ENCODE peak calls at places on chromosomes 11 and 22, in eight cellular contexts. J, R, U, K, T, H, G and F are unnamed samples.

GRCh38 chr11:121300313-121300971 is 7.9 kb downstream of the SC5D start:
- DNase-seq in H (no peak), T (no peak), J (no peak), R (no peak), G (no peak), U (no peak), K (no peak), F (no peak)

GRCh38 chr11:75673977-75674582 is 5.2 kb upstream of the MAP6 start:
- DNase-seq in J (no peak), T (no peak), U (no peak), H (no peak), K (peak; percentile 53), G (no peak), R (peak; percentile 40), F (no peak)

GRCh38 chr11:64969209-64969608 is 2.7 kb downstream of the MAJIN start:
- DNase-seq in G (no peak), K (peak; percentile 9), T (no peak), J (no peak), R (no peak), U (no peak), H (no peak), F (no peak)

GRCh38 chr22:30036656-30037055 is 43.6 kb upstream of the HORMAD2 start:
- DNase-seq in U (no peak), T (no peak), R (no peak), J (no peak), G (no peak), H (no peak), K (peak; percentile 18), F (no peak)

GRCh38 chr11:30254307-30255298 is 23.8 kb downstream of the FSHB start:
- DNase-seq in U (no peak), G (no peak), T (no peak), R (no peak), H (no peak), K (no peak), J (no peak), F (no peak)

GRCh38 chr22:24494535-24495364 is at the start of gene UPB1:
- DNase-seq in U (no peak), R (no peak), K (no peak), G (no peak), T (no peak), J (peak; percentile 99), H (no peak), F (no peak)

GRCh38 chr11:72652871-72653615 is 21.2 kb downstream of the PDE2A start:
- DNase-seq in K (no peak), G (no peak), R (no peak), T (no peak), U (no peak), J (no peak), H (no peak), F (no peak)

GRCh38 chr22:25406510-25407210 is 157.8 kb upstream of the GRK3 start:
- DNase-seq in H (no peak), U (no peak), J (no peak), R (no peak), T (no peak), G (no peak), K (no peak), F (no peak)

GRCh38 chr11:70544774-70545625 is 146.7 kb downstream of the CTTN start:
- DNase-seq in T (no peak), R (no peak), H (no peak), G (no peak), K (peak; percentile 20), J (peak; percentile 17), U (no peak), F (no peak)

GRCh38 chr11:44290206-44290605 is 19.7 kb downstream of the ALX4 start:
- DNase-seq in R (no peak), J (no peak), U (no peak), G (no peak), H (no peak), K (peak; percentile 54), T (no peak), F (no peak)

GRCh38 chr11:121741954-121742361 is 289.2 kb upstream of the SORL1-AS1 start:
- DNase-seq in H (no peak), J (no peak), K (peak; percentile 51), T (peak; percentile 94), U (peak; percentile 86), R (no peak), G (no peak), F (no peak)

GRCh38 chr11:61499816-61500491 is 8.6 kb upstream of the LRRC10B start:
- DNase-seq in T (no peak), R (no peak), G (no peak), H (no peak), J (no peak), K (no peak), U (no peak), F (no peak)
- TF ChIP-seq CTCF in T (no peak), R (no peak), G (no peak), H (no peak), J (no peak), K (no peak), U (no peak), F (no peak)

GRCh38 chr22:36916034-36916433 is 2.6 kb downstream of the CSF2RB start:
- DNase-seq in R (no peak), U (no peak), H (no peak), T (no peak), G (no peak), J (no peak), K (no peak), F (no peak)

GRCh38 chr22:36922752-36923457 is 9.5 kb downstream of the CSF2RB start:
- DNase-seq in G (no peak), U (no peak), K (no peak), H (no peak), R (no peak), J (no peak), T (no peak), F (no peak)

GRCh38 chr22:36922097-36922608 is 8.7 kb downstream of the CSF2RB start:
- DNase-seq in G (no peak), U (no peak), J (no peak), T (no peak), R (no peak), K (no peak), H (no peak), F (no peak)

GRCh38 chr22:36921309-36922096 is 8.1 kb downstream of the CSF2RB start:
- DNase-seq in R (no peak), K (no peak), U (no peak), H (no peak), G (no peak), J (no peak), T (no peak), F (no peak)

GRCh38 chr22:36918730-36919129 is 5.3 kb downstream of the CSF2RB start:
- DNase-seq in U (no peak), G (no peak), R (no peak), T (no peak), J (no peak), K (no peak), H (no peak), F (no peak)
- TF ChIP-seq CTCF in U (no peak), G (no peak), R (no peak), T (no peak), J (no peak), K (no peak), H (no peak), F (no peak)

GRCh38 chr22:50267591-50268390 is 2.4 kb downstream of the MAPK11 start:
- DNase-seq in H (no peak), T (no peak), R (no peak), K (peak; percentile 47), G (peak; percentile 52), U (peak; percentile 70), J (no peak), F (no peak)
- TF ChIP-seq CTCF in H (no peak), T (no peak), R (peak; percentile 33), K (peak; percentile 14), G (no peak), U (peak; percentile 17), J (peak; percentile 8), F (no peak)

DNA sequence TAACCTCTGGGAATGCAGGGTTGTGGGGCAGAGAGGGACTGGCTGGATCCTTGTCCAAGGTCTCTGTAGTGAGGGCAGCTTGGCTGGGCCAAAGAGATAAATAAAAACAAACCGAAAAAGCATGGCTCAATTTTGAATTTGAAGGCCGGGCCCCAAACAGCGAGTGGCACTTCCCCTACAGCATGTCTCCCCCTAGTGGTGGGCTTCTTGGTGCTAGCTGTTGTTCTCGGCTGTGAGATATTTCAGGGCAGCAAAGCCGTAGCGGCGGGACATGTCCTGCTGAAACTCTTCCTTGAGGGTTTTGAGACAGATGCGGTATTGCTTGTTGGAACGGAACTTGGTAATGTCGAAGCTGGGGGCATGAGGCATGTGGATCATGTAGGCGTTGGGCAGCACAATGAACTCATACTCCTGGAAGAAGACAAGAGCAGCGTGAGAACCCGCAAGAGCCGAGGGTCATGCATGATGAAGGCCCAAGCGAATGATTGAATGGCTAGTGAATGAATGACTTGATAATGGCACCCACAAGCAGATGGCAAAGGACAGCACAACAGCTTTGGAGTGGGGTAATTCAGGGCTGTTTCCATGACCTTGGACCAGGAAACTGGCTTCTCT is 216.1 kb upstream of the SYN3 start:
- DNase-seq in H (no peak), K (peak; percentile 3), T (no peak), U (no peak), R (no peak), J (no peak), G (no peak), F (no peak)
- TF ChIP-seq CTCF in H (no peak), K (peak; percentile 47), T (no peak), U (no peak), R (peak; percentile 27), J (peak; percentile 20), G (no peak), F (peak; percentile 37)

GRCh38 chr11:82675838-82676237 is 57.8 kb downstream of the FAM181B start:
- DNase-seq in R (no peak), T (no peak), J (no peak), G (no peak), U (no peak), H (no peak), K (no peak), F (no peak)

GRCh38 chr11:82680252-82680651 is 53.4 kb downstream of the FAM181B start:
- DNase-seq in T (no peak), U (no peak), J (no peak), G (no peak), H (no peak), K (no peak), R (peak; percentile 33), F (no peak)

GRCh38 chr11:82682003-82682751 is 51.5 kb downstream of the FAM181B start:
- DNase-seq in K (peak; percentile 78), G (no peak), H (peak; percentile 18), T (no peak), J (no peak), U (no peak), R (peak; percentile 57), F (no peak)

GRCh38 chr11:82671451-82671850 is 62.2 kb downstream of the FAM181B start:
- DNase-seq in G (no peak), U (no peak), K (no peak), H (no peak), R (no peak), T (no peak), J (no peak), F (no peak)

DNA sequence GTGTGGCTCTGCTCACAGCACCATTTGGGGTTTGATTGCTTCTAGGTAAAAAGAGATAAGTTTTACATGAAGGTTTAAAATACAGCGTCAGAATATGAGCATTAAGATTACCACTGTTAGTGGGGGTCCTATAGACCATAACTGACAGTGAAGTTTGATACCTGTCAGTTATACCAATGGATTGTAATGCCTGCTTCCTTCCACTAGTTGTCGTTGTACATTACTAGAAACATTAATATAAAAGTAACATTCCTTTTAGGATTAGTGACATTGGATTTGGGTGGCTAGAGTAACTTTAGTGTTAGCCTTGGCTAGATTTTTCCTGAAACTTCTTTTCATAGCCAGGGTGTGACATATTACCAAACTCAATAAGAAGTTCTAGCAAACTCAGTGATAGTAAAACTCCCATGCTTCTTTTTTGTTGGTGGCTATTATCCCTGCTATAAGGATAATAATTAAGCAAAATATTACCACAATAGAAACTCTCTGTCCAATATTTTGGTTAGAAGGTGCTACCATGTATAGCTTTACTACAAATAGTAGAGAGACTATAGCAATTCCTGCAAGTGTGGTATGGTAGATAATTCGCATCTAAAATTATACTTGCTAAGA is 57.1 kb downstream of the FAM181B start:
- DNase-seq in R (no peak), T (no peak), K (no peak), J (no peak), G (no peak), H (no peak), U (no peak), F (no peak)
- TF ChIP-seq CTCF in R (peak; percentile 39), T (no peak), K (peak; percentile 51), J (peak; percentile 49), G (peak; percentile 35), H (peak; percentile 36), U (no peak), F (peak; percentile 49)